ENCODE peak calls at places on chromosomes 13 and 19, in ten cellular contexts. C, S, U, E, N, I, Y, Z, T and R are unnamed samples.

GRCh38 chr13:110683203-110683883 is 22.6 kb downstream of the CARS2 start:
- DNase-seq in Y (no peak), Z (peak), U (no peak), E (peak), N (peak), T (peak), S (no peak), C (peak), I (no peak), R (peak)

GRCh38 chr13:59111711-59112110 is 1052.0 kb downstream of the DIAPH3 start:
- DNase-seq in E (no peak), Z (no peak), T (peak), C (peak), I (no peak), N (no peak), S (no peak), U (no peak), Y (no peak), R (peak)

GRCh38 chr19:29724102-29724641 is 9.1 kb upstream of the C19orf12 start:
- DNase-seq in C (peak), N (peak), Z (no peak), Y (no peak), U (no peak), S (no peak), I (no peak), T (peak), E (no peak), R (peak)

GRCh38 chr13:75347457-75347856 is 134.5 kb downstream of the TBC1D4 start:
- DNase-seq in E (no peak), Y (no peak), U (no peak), T (no peak), N (no peak), I (no peak), S (no peak), C (no peak), Z (no peak), R (no peak)

GRCh38 chr13:39297664-39298171 is 259.5 kb downstream of the NHLRC3 start:
- DNase-seq in E (no peak), T (peak), Z (no peak), S (peak), I (no peak), Y (no peak), C (no peak), N (no peak), U (no peak), R (no peak)

GRCh38 chr13:89514534-89515312 is 1832.8 kb upstream of the MIR17HG start:
- DNase-seq in Y (no peak), E (peak), I (no peak), C (peak), U (no peak), T (peak), N (no peak), S (no peak), Z (peak), R (peak)

GRCh38 chr19:51742736-51743288 is 8.9 kb downstream of the FPR1 start:
- DNase-seq in T (no peak), I (no peak), Y (no peak), C (no peak), S (peak), Z (no peak), N (no peak), U (no peak), E (peak), R (no peak)

GRCh38 chr19:35545855-35546381 is 492 bp downstream of the TMEM147 start:
- DNase-seq in C (peak), N (peak), S (no peak), Z (peak), Y (no peak), T (no peak), U (peak), I (peak), E (peak), R (peak)

GRCh38 chr19:49497047-49497789 is 984 bp downstream of the RPS11 start:
- DNase-seq in E (peak), T (peak), N (peak), C (peak), I (peak), Z (peak), U (peak), S (no peak), Y (peak), R (peak)

GRCh38 chr13:110989331-110989730 is 74.5 kb upstream of the ANKRD10 start:
- DNase-seq in Z (no peak), N (no peak), E (no peak), U (no peak), C (no peak), Y (no peak), S (no peak), I (no peak), T (no peak), R (peak)

GRCh38 chr13:106156468-106156867 is 379.0 kb downstream of the EFNB2 start:
- DNase-seq in U (no peak), Y (no peak), S (peak), T (peak), N (no peak), C (peak), Z (no peak), I (no peak), E (peak), R (peak)

GRCh38 chr13:111503376-111503775 is 182.9 kb downstream of the TEX29 start:
- DNase-seq in N (no peak), U (no peak), I (no peak), Z (no peak), E (no peak), Y (no peak), C (no peak), T (no peak), S (no peak), R (no peak)

GRCh38 chr13:94217370-94217769 is 262.1 kb downstream of the DCT start:
- DNase-seq in U (no peak), T (peak), C (no peak), N (no peak), S (no peak), E (no peak), Z (no peak), I (no peak), Y (no peak), R (peak)

DNA sequence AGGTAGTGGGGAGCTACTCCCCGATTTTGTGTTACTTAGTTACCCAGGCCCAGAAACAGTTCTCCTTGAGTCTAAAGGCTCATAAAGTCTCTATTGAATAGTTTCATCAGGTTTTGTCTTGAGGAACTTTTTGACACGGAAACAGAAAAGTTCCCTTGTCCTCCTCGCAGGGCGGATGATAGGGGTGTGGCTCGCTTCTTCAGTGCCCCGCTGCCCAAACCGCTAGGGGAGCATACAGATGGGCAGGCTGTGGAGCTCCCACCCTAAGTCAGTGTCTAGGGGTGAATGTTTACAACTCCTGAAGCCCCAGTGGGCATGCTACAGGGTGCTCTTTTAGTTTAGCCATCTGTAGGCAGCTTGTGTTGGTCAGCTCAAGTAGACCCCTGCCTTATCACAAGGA is 33.5 kb upstream of the SGCG start:
- DNase-seq in N (no peak), C (no peak), U (no peak), E (no peak), Z (no peak), Y (no peak), T (no peak), I (no peak), S (no peak), R (no peak)
- H3K4me3 ChIP-seq in N (no peak), C (no peak), U (no peak), E (no peak), Z (no peak), Y (no peak), T (no peak), I (no peak), S (no peak), R (no peak)

GRCh38 chr13:108742681-108743080 is 113.3 kb downstream of the MYO16 start:
- DNase-seq in I (no peak), S (no peak), T (no peak), Y (no peak), C (no peak), U (no peak), N (no peak), Z (no peak), E (no peak), R (no peak)
- TF ChIP-seq CTCF in I (no peak), S (no peak), T (no peak), Y (no peak), C (no peak), U (no peak), N (no peak), Z (no peak), E (no peak), R (no peak)

GRCh38 chr13:28049215-28049614 is 51.2 kb downstream of the FLT3 start:
- DNase-seq in Y (no peak), T (no peak), U (no peak), E (no peak), C (no peak), S (no peak), I (no peak), N (no peak), Z (no peak), R (no peak)

GRCh38 chr13:28049880-28050871 is 50.2 kb downstream of the FLT3 start:
- DNase-seq in Z (no peak), T (no peak), Y (no peak), N (no peak), U (no peak), E (no peak), I (no peak), S (no peak), C (no peak), R (no peak)

GRCh38 chr13:28047784-28048388 is 52.5 kb downstream of the FLT3 start:
- DNase-seq in I (no peak), T (no peak), E (peak), S (no peak), C (no peak), N (no peak), U (no peak), Y (no peak), Z (no peak), R (no peak)

GRCh38 chr13:28046981-28047380 is 53.4 kb downstream of the FLT3 start:
- DNase-seq in E (no peak), C (no peak), Z (no peak), I (no peak), U (no peak), Y (no peak), S (peak), T (no peak), N (no peak), R (peak)

GRCh38 chr13:28048768-28049167 is 51.6 kb downstream of the FLT3 start:
- DNase-seq in S (no peak), E (no peak), I (no peak), N (no peak), Y (no peak), Z (no peak), C (no peak), T (no peak), U (no peak), R (no peak)
- H3K4me3 ChIP-seq in S (no peak), E (no peak), I (no peak), N (no peak), Y (no peak), Z (no peak), C (no peak), T (no peak), U (no peak), R (no peak)

GRCh38 chr13:50616101-50616500 is 227.4 kb downstream of the DLEU7 start:
- DNase-seq in N (no peak), Y (no peak), E (peak), U (no peak), S (no peak), Z (no peak), T (peak), C (peak), I (no peak), R (peak)
- TF ChIP-seq CTCF in N (no peak), Y (no peak), E (peak), U (no peak), S (no peak), Z (no peak), T (no peak), C (no peak), I (no peak), R (no peak)

GRCh38 chr13:104001766-104002165 is 935.5 kb upstream of the SLC10A2 start:
- DNase-seq in U (no peak), N (no peak), I (no peak), Y (no peak), C (no peak), S (no peak), Z (no peak), T (no peak), E (no peak), R (no peak)

GRCh38 chr13:103996733-103997132 is 930.5 kb upstream of the SLC10A2 start:
- DNase-seq in I (no peak), N (no peak), T (no peak), S (no peak), Z (no peak), C (no peak), E (no peak), U (no peak), Y (no peak), R (no peak)
- H3K4me3 ChIP-seq in I (no peak), N (no peak), T (no peak), S (no peak), Z (no peak), C (no peak), E (no peak), U (no peak), Y (no peak), R (no peak)

GRCh38 chr19:14002571-14003278 is 3.4 kb downstream of the RFX1 start:
- DNase-seq in Y (no peak), S (no peak), E (no peak), C (no peak), U (no peak), I (no peak), N (peak), Z (no peak), T (no peak), R (no peak)
- TF ChIP-seq CTCF in Y (no peak), S (no peak), E (no peak), C (no peak), U (no peak), I (no peak), N (no peak), Z (no peak), T (no peak), R (no peak)

GRCh38 chr19:3481241-3482090 is 1.1 kb upstream of the SMIM24 start:
- DNase-seq in C (no peak), S (no peak), Z (no peak), N (no peak), T (no peak), U (no peak), E (no peak), Y (no peak), I (no peak), R (no peak)
- H3K4me3 ChIP-seq in C (no peak), S (no peak), Z (no peak), N (no peak), T (no peak), U (no peak), E (no peak), Y (no peak), I (no peak), R (no peak)